ENCODE peak calls at places on chromosomes 12 and 14, in seven cellular contexts. One of them, this sample, is unnamed.

GRCh38 chr14:90674043-90674670 is 142.1 kb downstream of the TTC7B start:
- DNase-seq in cardiac muscle cell: no peak
- DNase-seq in mesendoderm: no peak
- DNase-seq in HCT116: no peak
- DNase-seq in epithelial cell of prostate: no peak
- DNase-seq in thoracic aorta: no peak
- DNase-seq in neuronal stem cell: no peak
- DNase-seq in this sample: peak

GRCh38 chr14:104169765-104170113 is 31.4 kb downstream of the KIF26A start:
- DNase-seq in cardiac muscle cell: no peak
- DNase-seq in mesendoderm: no peak
- DNase-seq in HCT116: no peak
- DNase-seq in epithelial cell of prostate: no peak
- DNase-seq in thoracic aorta: no peak
- DNase-seq in neuronal stem cell: no peak
- DNase-seq in this sample: no peak

GRCh38 chr12:47939009-47939601 is 24.3 kb upstream of the TMEM106C start:
- DNase-seq in cardiac muscle cell: no peak
- DNase-seq in mesendoderm: no peak
- DNase-seq in HCT116: no peak
- DNase-seq in epithelial cell of prostate: no peak
- DNase-seq in thoracic aorta: no peak
- DNase-seq in neuronal stem cell: no peak
- DNase-seq in this sample: no peak

GRCh38 chr14:53902307-53902706 is 54.3 kb downstream of the BMP4 start:
- DNase-seq in cardiac muscle cell: no peak
- DNase-seq in mesendoderm: no peak
- DNase-seq in HCT116: no peak
- DNase-seq in epithelial cell of prostate: no peak
- DNase-seq in thoracic aorta: no peak
- DNase-seq in neuronal stem cell: no peak
- DNase-seq in this sample: no peak

GRCh38 chr12:129544716-129545115 is 359.1 kb downstream of the TMEM132D start:
- DNase-seq in cardiac muscle cell: no peak
- DNase-seq in mesendoderm: no peak
- DNase-seq in HCT116: no peak
- DNase-seq in epithelial cell of prostate: no peak
- DNase-seq in thoracic aorta: no peak
- DNase-seq in neuronal stem cell: no peak
- DNase-seq in this sample: no peak

GRCh38 chr12:111405856-111406473 is at the start of gene SH2B3:
- DNase-seq in cardiac muscle cell: no peak
- DNase-seq in mesendoderm: no peak
- DNase-seq in HCT116: no peak
- DNase-seq in epithelial cell of prostate: no peak
- DNase-seq in thoracic aorta: no peak
- DNase-seq in neuronal stem cell: no peak
- DNase-seq in this sample: no peak

GRCh38 chr14:24055971-24056799 is 4.4 kb downstream of the CARMIL3 start:
- DNase-seq in cardiac muscle cell: no peak
- DNase-seq in mesendoderm: no peak
- DNase-seq in HCT116: no peak
- DNase-seq in epithelial cell of prostate: no peak
- DNase-seq in thoracic aorta: no peak
- DNase-seq in neuronal stem cell: no peak
- DNase-seq in this sample: no peak

GRCh38 chr12:111467092-111467861 is 61.6 kb downstream of the SH2B3 start:
- DNase-seq in cardiac muscle cell: no peak
- DNase-seq in mesendoderm: peak
- DNase-seq in HCT116: no peak
- DNase-seq in epithelial cell of prostate: no peak
- DNase-seq in thoracic aorta: no peak
- DNase-seq in neuronal stem cell: no peak
- DNase-seq in this sample: no peak

GRCh38 chr14:51419685-51420084 is 179.6 kb downstream of the TMX1 start:
- DNase-seq in cardiac muscle cell: no peak
- DNase-seq in mesendoderm: no peak
- DNase-seq in HCT116: no peak
- DNase-seq in epithelial cell of prostate: no peak
- DNase-seq in thoracic aorta: no peak
- DNase-seq in neuronal stem cell: no peak
- DNase-seq in this sample: no peak

GRCh38 chr12:28966049-28966778 is 182.9 kb upstream of the FAR2 start:
- DNase-seq in cardiac muscle cell: no peak
- DNase-seq in mesendoderm: no peak
- DNase-seq in HCT116: no peak
- DNase-seq in epithelial cell of prostate: no peak
- DNase-seq in thoracic aorta: no peak
- DNase-seq in neuronal stem cell: no peak
- DNase-seq in this sample: no peak

GRCh38 chr14:66403183-66403582 is 83.0 kb upstream of the CCDC196 start:
- DNase-seq in cardiac muscle cell: no peak
- DNase-seq in mesendoderm: peak
- DNase-seq in HCT116: no peak
- DNase-seq in epithelial cell of prostate: no peak
- DNase-seq in thoracic aorta: no peak
- DNase-seq in neuronal stem cell: no peak
- DNase-seq in this sample: no peak

GRCh38 chr12:22700126-22700525 is 75.2 kb downstream of the ETNK1 start:
- DNase-seq in cardiac muscle cell: no peak
- DNase-seq in mesendoderm: peak
- DNase-seq in HCT116: no peak
- DNase-seq in epithelial cell of prostate: no peak
- DNase-seq in thoracic aorta: no peak
- DNase-seq in neuronal stem cell: no peak
- DNase-seq in this sample: no peak

GRCh38 chr12:46825526-46826414 is at the start of gene SLC38A4:
- DNase-seq in cardiac muscle cell: peak
- DNase-seq in mesendoderm: peak
- DNase-seq in HCT116: no peak
- DNase-seq in epithelial cell of prostate: no peak
- DNase-seq in thoracic aorta: no peak
- DNase-seq in neuronal stem cell: peak
- DNase-seq in this sample: peak

GRCh38 chr12:95762123-95762785 is 28.3 kb downstream of the NTN4 start:
- DNase-seq in cardiac muscle cell: no peak
- DNase-seq in mesendoderm: no peak
- DNase-seq in HCT116: no peak
- DNase-seq in epithelial cell of prostate: no peak
- DNase-seq in thoracic aorta: no peak
- DNase-seq in neuronal stem cell: no peak
- DNase-seq in this sample: no peak

GRCh38 chr12:88299567-88300101 is 157.5 kb downstream of the TMTC3 start:
- DNase-seq in cardiac muscle cell: no peak
- DNase-seq in mesendoderm: no peak
- DNase-seq in HCT116: peak
- DNase-seq in epithelial cell of prostate: peak
- DNase-seq in thoracic aorta: peak
- DNase-seq in neuronal stem cell: no peak
- DNase-seq in this sample: no peak

GRCh38 chr12:118402251-118402650 is 25.9 kb downstream of the SUDS3 start:
- DNase-seq in cardiac muscle cell: no peak
- DNase-seq in mesendoderm: no peak
- DNase-seq in HCT116: no peak
- DNase-seq in epithelial cell of prostate: no peak
- DNase-seq in thoracic aorta: no peak
- DNase-seq in neuronal stem cell: no peak
- DNase-seq in this sample: no peak

GRCh38 chr12:124665516-124665915 is 98.1 kb upstream of the NCOR2 start:
- DNase-seq in cardiac muscle cell: no peak
- DNase-seq in mesendoderm: peak
- DNase-seq in HCT116: no peak
- DNase-seq in epithelial cell of prostate: no peak
- DNase-seq in thoracic aorta: no peak
- DNase-seq in neuronal stem cell: no peak
- DNase-seq in this sample: no peak

GRCh38 chr14:67411820-67412421 is at the start of gene PLEK2:
- DNase-seq in cardiac muscle cell: no peak
- DNase-seq in mesendoderm: no peak
- DNase-seq in HCT116: peak
- DNase-seq in epithelial cell of prostate: peak
- DNase-seq in thoracic aorta: no peak
- DNase-seq in neuronal stem cell: no peak
- DNase-seq in this sample: no peak

GRCh38 chr14:100438678-100439592 is 115.8 kb downstream of the SLC25A47 start:
- DNase-seq in cardiac muscle cell: no peak
- DNase-seq in mesendoderm: no peak
- DNase-seq in HCT116: peak
- DNase-seq in epithelial cell of prostate: peak
- DNase-seq in thoracic aorta: no peak
- DNase-seq in neuronal stem cell: no peak
- DNase-seq in this sample: no peak

GRCh38 chr12:9636807-9637206 is 29.1 kb upstream of the KLRB1 start:
- DNase-seq in cardiac muscle cell: no peak
- DNase-seq in mesendoderm: no peak
- DNase-seq in HCT116: no peak
- DNase-seq in epithelial cell of prostate: no peak
- DNase-seq in thoracic aorta: no peak
- DNase-seq in neuronal stem cell: no peak
- DNase-seq in this sample: no peak

GRCh38 chr12:39012870-39013269 is 107.5 kb upstream of the CPNE8 start:
- DNase-seq in cardiac muscle cell: no peak
- DNase-seq in mesendoderm: peak
- DNase-seq in HCT116: no peak
- DNase-seq in epithelial cell of prostate: no peak
- DNase-seq in thoracic aorta: no peak
- DNase-seq in neuronal stem cell: no peak
- DNase-seq in this sample: no peak

GRCh38 chr14:99769799-99770198 is 23.4 kb upstream of the EML1 start:
- DNase-seq in cardiac muscle cell: no peak
- DNase-seq in mesendoderm: no peak
- DNase-seq in HCT116: no peak
- DNase-seq in epithelial cell of prostate: no peak
- DNase-seq in thoracic aorta: no peak
- DNase-seq in neuronal stem cell: no peak
- DNase-seq in this sample: no peak

GRCh38 chr14:101191086-101191881 is 287.8 kb upstream of the RTL1 start:
- DNase-seq in cardiac muscle cell: no peak
- DNase-seq in mesendoderm: no peak
- DNase-seq in HCT116: no peak
- DNase-seq in epithelial cell of prostate: no peak
- DNase-seq in thoracic aorta: no peak
- DNase-seq in neuronal stem cell: no peak
- DNase-seq in this sample: no peak

GRCh38 chr14:55532645-55533309 is 47.2 kb upstream of the KTN1 start:
- DNase-seq in cardiac muscle cell: peak
- DNase-seq in mesendoderm: peak
- DNase-seq in HCT116: no peak
- DNase-seq in epithelial cell of prostate: no peak
- DNase-seq in thoracic aorta: no peak
- DNase-seq in neuronal stem cell: peak
- DNase-seq in this sample: no peak

GRCh38 chr12:102067574-102068258 is 5.9 kb upstream of the WASHC3 start:
- DNase-seq in cardiac muscle cell: no peak
- DNase-seq in mesendoderm: no peak
- DNase-seq in HCT116: no peak
- DNase-seq in epithelial cell of prostate: no peak
- DNase-seq in thoracic aorta: no peak
- DNase-seq in neuronal stem cell: no peak
- DNase-seq in this sample: no peak

GRCh38 chr12:27785882-27786570 is 6.0 kb upstream of the MANSC4 start:
- DNase-seq in cardiac muscle cell: no peak
- DNase-seq in mesendoderm: peak
- DNase-seq in HCT116: no peak
- DNase-seq in epithelial cell of prostate: peak
- DNase-seq in thoracic aorta: no peak
- DNase-seq in neuronal stem cell: no peak
- DNase-seq in this sample: no peak

GRCh38 chr12:66072135-66072534 is 58.4 kb downstream of the LLPH start:
- DNase-seq in cardiac muscle cell: no peak
- DNase-seq in mesendoderm: no peak
- DNase-seq in HCT116: no peak
- DNase-seq in epithelial cell of prostate: no peak
- DNase-seq in thoracic aorta: no peak
- DNase-seq in neuronal stem cell: no peak
- DNase-seq in this sample: no peak

GRCh38 chr12:58873496-58873895 is 46.8 kb downstream of the LRIG3 start:
- DNase-seq in cardiac muscle cell: no peak
- DNase-seq in mesendoderm: no peak
- DNase-seq in HCT116: no peak
- DNase-seq in epithelial cell of prostate: no peak
- DNase-seq in thoracic aorta: no peak
- DNase-seq in neuronal stem cell: no peak
- DNase-seq in this sample: no peak
- H3K27ac ChIP-seq in cardiac muscle cell: no peak
- H3K27ac ChIP-seq in mesendoderm: no peak
- H3K27ac ChIP-seq in HCT116: no peak
- H3K27ac ChIP-seq in epithelial cell of prostate: no peak
- H3K27ac ChIP-seq in thoracic aorta: no peak
- H3K27ac ChIP-seq in neuronal stem cell: no peak
- H3K27ac ChIP-seq in this sample: no peak

GRCh38 chr12:41505001-41505400 is 316.9 kb downstream of the PDZRN4 start:
- DNase-seq in cardiac muscle cell: no peak
- DNase-seq in mesendoderm: no peak
- DNase-seq in HCT116: no peak
- DNase-seq in epithelial cell of prostate: no peak
- DNase-seq in thoracic aorta: no peak
- DNase-seq in neuronal stem cell: no peak
- DNase-seq in this sample: no peak
- H3K27ac ChIP-seq in cardiac muscle cell: no peak
- H3K27ac ChIP-seq in mesendoderm: no peak
- H3K27ac ChIP-seq in HCT116: no peak
- H3K27ac ChIP-seq in epithelial cell of prostate: no peak
- H3K27ac ChIP-seq in thoracic aorta: no peak
- H3K27ac ChIP-seq in neuronal stem cell: no peak
- H3K27ac ChIP-seq in this sample: no peak

GRCh38 chr12:6311822-6312528 is 1.5 kb downstream of the PLEKHG6 start:
- DNase-seq in cardiac muscle cell: no peak
- DNase-seq in mesendoderm: no peak
- DNase-seq in HCT116: no peak
- DNase-seq in epithelial cell of prostate: no peak
- DNase-seq in thoracic aorta: no peak
- DNase-seq in neuronal stem cell: no peak
- DNase-seq in this sample: no peak
- H3K27ac ChIP-seq in cardiac muscle cell: no peak
- H3K27ac ChIP-seq in mesendoderm: no peak
- H3K27ac ChIP-seq in HCT116: peak
- H3K27ac ChIP-seq in epithelial cell of prostate: peak
- H3K27ac ChIP-seq in thoracic aorta: no peak
- H3K27ac ChIP-seq in neuronal stem cell: no peak
- H3K27ac ChIP-seq in this sample: no peak

GRCh38 chr12:132774159-132774558 is 12.5 kb upstream of the ANKLE2 start:
- DNase-seq in cardiac muscle cell: no peak
- DNase-seq in mesendoderm: no peak
- DNase-seq in HCT116: no peak
- DNase-seq in epithelial cell of prostate: no peak
- DNase-seq in thoracic aorta: no peak
- DNase-seq in neuronal stem cell: no peak
- DNase-seq in this sample: no peak
- H3K27ac ChIP-seq in cardiac muscle cell: no peak
- H3K27ac ChIP-seq in mesendoderm: no peak
- H3K27ac ChIP-seq in HCT116: no peak
- H3K27ac ChIP-seq in epithelial cell of prostate: no peak
- H3K27ac ChIP-seq in thoracic aorta: no peak
- H3K27ac ChIP-seq in neuronal stem cell: no peak
- H3K27ac ChIP-seq in this sample: no peak

DNA sequence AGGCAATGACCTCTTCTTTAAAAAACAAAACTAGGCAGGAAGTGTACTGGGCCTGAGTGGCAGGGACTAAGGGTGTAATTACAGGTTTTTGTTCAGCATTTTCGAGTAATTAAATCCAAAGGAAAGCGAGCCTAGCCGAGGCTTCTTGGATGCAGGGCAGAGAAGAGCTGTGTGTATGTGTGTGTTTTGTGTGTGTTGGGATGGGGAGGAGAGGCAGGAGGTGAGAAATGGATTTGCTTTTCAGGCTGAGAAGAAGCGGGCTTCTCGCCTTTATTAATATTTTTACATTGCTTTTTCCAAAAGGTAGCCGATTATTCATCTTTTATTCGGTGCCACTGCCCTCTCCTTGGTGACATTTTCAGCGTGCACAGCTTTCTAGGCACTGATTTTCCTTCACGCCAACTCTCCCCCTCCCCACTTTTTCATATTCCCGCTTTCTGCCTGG is 8.9 kb upstream of the IRF2BPL start:
- DNase-seq in cardiac muscle cell: no peak
- DNase-seq in mesendoderm: no peak
- DNase-seq in HCT116: no peak
- DNase-seq in epithelial cell of prostate: no peak
- DNase-seq in thoracic aorta: no peak
- DNase-seq in neuronal stem cell: no peak
- DNase-seq in this sample: no peak
- H3K27ac ChIP-seq in cardiac muscle cell: peak
- H3K27ac ChIP-seq in mesendoderm: no peak
- H3K27ac ChIP-seq in HCT116: no peak
- H3K27ac ChIP-seq in epithelial cell of prostate: peak
- H3K27ac ChIP-seq in thoracic aorta: peak
- H3K27ac ChIP-seq in neuronal stem cell: no peak
- H3K27ac ChIP-seq in this sample: peak

This sample was measured in gastrocnemius medialis.